ENCODE peak calls at places on chromosomes 3 and 15, in six cellular contexts. Q is HepG2, R is HCT116, N is GM12878, T is K562, G is H1. F is an unnamed sample.

GRCh38 chr15:40443255-40443654 is 2.5 kb downstream of the BAHD1 start:
- DNase-seq in Q (no peak), R (no peak), N (no peak), T (no peak), G (no peak), F (no peak)

GRCh38 chr15:66595937-66596545 is 30.2 kb upstream of the LCTL start:
- DNase-seq in Q (no peak), R (no peak), N (no peak), T (no peak), G (no peak), F (no peak)

GRCh38 chr15:64275934-64276333 is 80.0 kb downstream of the CSNK1G1 start:
- DNase-seq in Q (no peak), R (no peak), N (no peak), T (no peak), G (no peak), F (no peak)

GRCh38 chr3:157532529-157533297 is 29.5 kb upstream of the VEPH1 start:
- DNase-seq in Q (peak), R (peak), N (peak), T (peak), G (no peak), F (no peak)

GRCh38 chr15:36811903-36812302 is 232.5 kb downstream of the CDIN1 start:
- DNase-seq in Q (no peak), R (no peak), N (no peak), T (no peak), G (no peak), F (no peak)

GRCh38 chr3:44926172-44926571 is 49.8 kb downstream of the ZDHHC3 start:
- DNase-seq in Q (no peak), R (no peak), N (no peak), T (no peak), G (no peak), F (no peak)

GRCh38 chr3:43288366-43288765 is 2.0 kb downstream of the SNRK start:
- DNase-seq in Q (no peak), R (no peak), N (no peak), T (no peak), G (no peak), F (no peak)

GRCh38 chr15:62791694-62792093 is 250.9 kb upstream of the TPM1 start:
- DNase-seq in Q (no peak), R (no peak), N (no peak), T (no peak), G (no peak), F (no peak)

GRCh38 chr3:53809764-53810400 is 36.3 kb downstream of the CHDH start:
- DNase-seq in Q (no peak), R (no peak), N (no peak), T (no peak), G (no peak), F (no peak)

GRCh38 chr3:64295594-64295993 is 70.3 kb upstream of the PRICKLE2 start:
- DNase-seq in Q (no peak), R (no peak), N (no peak), T (no peak), G (no peak), F (no peak)

GRCh38 chr3:179772297-179772696 is 119.5 kb downstream of the USP13 start:
- DNase-seq in Q (no peak), R (no peak), N (no peak), T (no peak), G (no peak), F (no peak)

GRCh38 chr3:41362638-41363559 is 163.6 kb downstream of the CTNNB1 start:
- DNase-seq in Q (peak), R (no peak), N (no peak), T (no peak), G (peak), F (peak)

GRCh38 chr3:189961525-189962161 is 159.1 kb downstream of the P3H2 start:
- DNase-seq in Q (peak), R (peak), N (peak), T (peak), G (peak), F (peak)

GRCh38 chr3:31567036-31567435 is 34.3 kb downstream of the STT3B start:
- DNase-seq in Q (peak), R (no peak), N (no peak), T (peak), G (no peak), F (peak)

GRCh38 chr3:14122301-14122700 is 2.4 kb downstream of the CHCHD4 start:
- DNase-seq in Q (no peak), R (no peak), N (no peak), T (no peak), G (no peak), F (no peak)

GRCh38 chr3:38457111-38458003 is 3.7 kb downstream of the ACVR2B start:
- DNase-seq in Q (no peak), R (no peak), N (no peak), T (peak), G (no peak), F (no peak)

GRCh38 chr3:106457278-106458210 is 588.7 kb upstream of the CBLB start:
- DNase-seq in Q (no peak), R (no peak), N (peak), T (no peak), G (no peak), F (no peak)

GRCh38 chr3:151290673-151291072 is 12.3 kb upstream of the P2RY14 start:
- DNase-seq in Q (no peak), R (peak), N (no peak), T (no peak), G (no peak), F (no peak)

GRCh38 chr15:49238342-49238741 is 68.3 kb downstream of the GALK2 start:
- DNase-seq in Q (no peak), R (no peak), N (no peak), T (no peak), G (no peak), F (no peak)

GRCh38 chr15:88621789-88622604 is 857 bp downstream of the AEN start:
- DNase-seq in Q (peak), R (no peak), N (no peak), T (no peak), G (no peak), F (no peak)

GRCh38 chr15:92158426-92158825 is 235.3 kb upstream of the ST8SIA2 start:
- DNase-seq in Q (no peak), R (peak), N (peak), T (no peak), G (peak), F (no peak)

GRCh38 chr3:134027631-134028030 is 2.1 kb downstream of the SLCO2A1 start:
- DNase-seq in Q (no peak), R (no peak), N (no peak), T (no peak), G (no peak), F (no peak)

GRCh38 chr3:115913069-115913686 is 289.9 kb downstream of the GAP43 start:
- DNase-seq in Q (peak), R (no peak), N (no peak), T (no peak), G (no peak), F (no peak)

GRCh38 chr3:24290596-24290995 is 204.1 kb downstream of the THRB start:
- DNase-seq in Q (no peak), R (no peak), N (no peak), T (no peak), G (no peak), F (no peak)

GRCh38 chr3:24286405-24286804 is 208.2 kb downstream of the THRB start:
- DNase-seq in Q (no peak), R (no peak), N (no peak), T (no peak), G (no peak), F (no peak)

GRCh38 chr3:24288538-24289236 is 206.0 kb downstream of the THRB start:
- DNase-seq in Q (no peak), R (no peak), N (no peak), T (no peak), G (no peak), F (no peak)

DNA sequence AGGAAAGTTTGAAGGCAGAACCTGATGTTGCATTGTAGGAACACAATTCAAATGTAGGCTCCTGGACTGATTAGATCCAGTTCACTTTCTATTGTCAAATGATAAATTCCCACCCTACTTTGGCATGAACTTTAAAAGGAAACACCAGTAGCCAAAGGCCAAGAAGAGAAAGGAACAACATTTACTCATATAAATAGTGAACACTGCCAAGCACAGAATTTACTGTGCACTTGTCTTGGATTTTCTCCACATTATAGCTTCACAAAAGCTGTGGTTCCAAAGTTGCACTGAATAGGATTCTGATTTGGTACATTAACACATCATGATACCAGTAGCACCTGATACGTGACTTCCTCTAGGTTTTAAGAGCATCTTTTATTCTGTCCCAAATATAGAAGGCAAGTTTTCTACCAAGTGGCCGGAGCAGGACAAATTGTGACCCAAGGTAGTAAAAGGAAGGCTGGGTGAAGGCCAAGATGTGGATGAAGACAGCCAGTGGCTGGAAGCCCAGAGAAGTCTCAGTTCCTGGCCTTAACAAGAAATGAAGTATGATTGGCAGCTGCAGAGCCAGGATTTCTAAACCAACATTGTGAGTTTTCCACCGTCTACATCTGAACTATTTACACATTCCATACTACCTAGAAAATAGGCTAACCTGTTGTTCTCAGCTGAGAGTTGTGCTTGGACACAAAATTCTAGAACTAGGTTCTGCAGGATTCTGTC is 206.8 kb downstream of the THRB start:
- DNase-seq in Q (no peak), R (no peak), N (no peak), T (no peak), G (no peak), F (no peak)
- TF ChIP-seq MAX in Q (no peak), R (no peak), N (no peak), T (no peak), G (no peak), F (no peak)

GRCh38 chr15:38844683-38845195 is 280.1 kb upstream of the RASGRP1 start:
- DNase-seq in Q (no peak), R (no peak), N (no peak), T (no peak), G (no peak), F (no peak)

GRCh38 chr15:38846351-38846750 is 281.7 kb upstream of the RASGRP1 start:
- DNase-seq in Q (no peak), R (no peak), N (no peak), T (no peak), G (no peak), F (no peak)

GRCh38 chr15:38842991-38843610 is 278.5 kb upstream of the RASGRP1 start:
- DNase-seq in Q (no peak), R (no peak), N (no peak), T (no peak), G (no peak), F (no peak)

DNA sequence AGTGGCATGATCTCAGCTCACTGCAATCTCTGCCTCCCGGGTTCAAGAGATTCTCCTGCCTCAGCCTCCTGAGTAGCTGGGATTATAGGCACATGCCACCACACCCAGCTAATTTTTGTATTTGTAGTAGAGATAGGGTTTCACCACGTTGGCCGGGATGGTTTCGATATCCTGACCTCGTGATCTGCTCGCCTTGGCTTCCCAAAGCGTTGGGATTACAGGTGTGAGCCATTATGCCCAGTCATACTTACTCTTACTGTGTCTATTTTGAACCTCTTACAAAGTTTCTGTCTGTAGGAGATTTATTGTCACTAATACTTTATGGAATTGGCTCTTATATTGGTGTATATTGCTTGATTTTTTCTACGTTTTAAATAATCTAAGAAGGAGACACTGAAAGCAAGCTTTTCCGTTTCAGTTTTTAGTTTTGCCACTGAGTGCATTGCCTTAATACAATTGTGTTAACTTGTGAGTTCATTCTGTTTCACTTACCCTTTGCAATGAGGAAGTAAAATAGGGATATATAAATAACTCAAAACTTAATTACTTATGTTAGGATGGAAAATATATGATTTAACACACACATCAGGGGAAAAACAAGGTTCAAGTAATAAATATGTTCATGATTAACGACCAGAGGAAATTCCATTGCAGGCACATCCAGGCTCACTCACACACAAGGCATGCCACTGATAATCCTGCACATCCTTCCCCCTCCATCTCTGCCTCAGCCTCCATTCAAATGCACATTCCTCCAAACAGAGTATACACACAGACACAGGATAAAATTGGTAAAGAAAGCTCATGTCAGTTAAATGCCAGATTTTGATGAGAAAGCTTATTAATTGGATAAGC is 279.3 kb upstream of the RASGRP1 start:
- DNase-seq in Q (no peak), R (no peak), N (no peak), T (no peak), G (no peak), F (no peak)
- TF ChIP-seq ATF3 in Q (no peak), R (no peak), N (no peak), T (no peak), G (no peak), F (no peak)

GRCh38 chr3:66367979-66368378 is 132.8 kb downstream of the LRIG1 start:
- DNase-seq in Q (no peak), R (no peak), N (no peak), T (no peak), G (no peak), F (no peak)
- TF ChIP-seq MAX in Q (no peak), R (no peak), N (no peak), T (no peak), G (no peak), F (no peak)

DNA sequence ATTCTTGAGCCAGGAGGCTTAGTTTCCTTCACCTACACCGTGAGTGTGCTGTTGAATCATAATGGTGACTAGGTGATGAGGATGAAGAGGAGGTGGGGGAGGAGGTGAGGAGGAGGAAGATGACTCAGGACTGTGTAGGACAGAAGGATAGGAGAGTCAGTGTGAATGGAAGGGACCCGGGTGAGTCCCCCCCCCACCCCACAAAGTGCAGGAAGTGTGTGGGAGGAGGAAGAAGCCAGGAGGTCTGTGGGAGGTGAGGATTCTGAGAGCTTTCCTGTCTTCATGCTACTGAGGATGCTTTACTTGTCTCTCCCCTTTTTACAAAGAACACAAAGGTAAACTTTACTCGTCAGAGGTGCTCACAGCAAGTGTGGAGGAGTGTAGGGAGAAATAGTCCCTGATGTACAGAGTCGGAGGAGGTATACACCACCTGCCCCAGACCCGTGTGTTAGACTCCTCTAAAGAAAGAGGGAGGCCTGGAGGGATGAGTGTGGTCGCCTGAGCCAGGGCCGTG is 3.8 kb downstream of the TAGLN3 start:
- DNase-seq in Q (no peak), R (no peak), N (no peak), T (no peak), G (no peak), F (no peak)
- TF ChIP-seq ATF3 in Q (no peak), R (no peak), N (no peak), T (no peak), G (no peak), F (no peak)

DNA sequence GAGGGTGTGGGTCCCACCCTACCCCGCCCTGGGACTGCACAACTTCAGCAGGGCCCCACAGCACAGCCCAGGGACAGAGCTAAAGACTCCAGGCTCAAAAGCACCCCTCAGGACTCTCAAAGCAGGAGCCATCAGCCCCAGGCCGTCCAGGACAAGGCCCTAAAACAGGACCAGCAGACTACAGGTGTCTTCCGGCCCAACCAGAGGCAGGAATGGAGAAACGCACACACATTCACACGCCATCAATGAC is 26.1 kb downstream of the ATRIP start:
- DNase-seq in Q (no peak), R (peak), N (no peak), T (peak), G (no peak), F (peak)
- TF ChIP-seq MAX in Q (no peak), R (no peak), N (no peak), T (no peak), G (no peak), F (no peak)

GRCh38 chr15:99291643-99292042 is 40.4 kb downstream of the LRRC28 start:
- DNase-seq in Q (no peak), R (no peak), N (no peak), T (no peak), G (no peak), F (no peak)
- TF ChIP-seq ATF3 in Q (no peak), R (no peak), N (no peak), T (no peak), G (no peak), F (no peak)

GRCh38 chr3:155241559-155241958 is 51.9 kb downstream of the STRIT1 start:
- DNase-seq in Q (no peak), R (no peak), N (no peak), T (no peak), G (no peak), F (no peak)
- TF ChIP-seq MAX in Q (no peak), R (no peak), N (no peak), T (no peak), G (no peak), F (no peak)

GRCh38 chr15:60751985-60752952 is 273.3 kb upstream of the ICE2 start:
- DNase-seq in Q (peak), R (no peak), N (no peak), T (no peak), G (no peak), F (no peak)
- TF ChIP-seq ATF3 in Q (peak), R (no peak), N (no peak), T (no peak), G (no peak), F (no peak)

DNA sequence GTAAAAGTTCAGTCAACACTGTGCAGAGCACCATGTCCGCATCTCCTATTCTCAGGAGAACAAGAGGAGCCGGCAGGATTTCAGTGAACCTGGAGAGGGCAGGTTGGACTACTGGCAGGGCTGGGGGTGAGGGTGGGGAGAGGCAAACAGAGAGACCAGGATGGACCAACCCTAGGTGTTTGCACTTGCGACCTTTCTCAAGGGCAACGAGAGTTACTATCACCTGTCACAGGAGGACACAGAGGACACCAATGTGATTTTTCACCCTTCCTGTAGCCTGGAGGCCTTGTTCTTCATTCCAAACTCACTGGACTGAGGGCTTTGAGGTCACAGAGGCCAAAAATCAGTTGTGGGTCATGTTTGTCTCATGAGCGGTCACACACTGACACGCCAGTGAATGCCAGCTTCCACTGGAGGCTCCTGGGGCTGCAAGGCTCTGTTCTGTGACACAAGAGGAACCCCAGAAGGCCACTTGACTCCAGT is 89.5 kb downstream of the CPN2 start:
- DNase-seq in Q (peak), R (no peak), N (no peak), T (no peak), G (no peak), F (no peak)
- TF ChIP-seq MAX in Q (no peak), R (no peak), N (no peak), T (no peak), G (no peak), F (no peak)